ENCODE peak calls at places on chromosomes 7 and 10, in four cellular contexts. One of them, this sample, is unnamed.

GRCh38 chr7:107150375-107151073 is 18.3 kb upstream of the HBP1 start:
- DNase-seq in fibroblast of pulmonary artery: peak; percentile 88
- DNase-seq in cardiac muscle cell: peak; percentile 87
- DNase-seq in mammary epithelial cell: peak; percentile 44
- DNase-seq in this sample: peak; percentile 87

GRCh38 chr10:86486856-86487255 is 34.7 kb downstream of the WAPL start:
- DNase-seq in fibroblast of pulmonary artery: no peak
- DNase-seq in cardiac muscle cell: no peak
- DNase-seq in mammary epithelial cell: no peak
- DNase-seq in this sample: no peak

GRCh38 chr10:79063661-79064490 is 4.9 kb upstream of the ZMIZ1 start:
- DNase-seq in fibroblast of pulmonary artery: no peak
- DNase-seq in cardiac muscle cell: no peak
- DNase-seq in mammary epithelial cell: no peak
- DNase-seq in this sample: no peak

GRCh38 chr10:61939575-61940301 is 38.2 kb downstream of the ARID5B start:
- DNase-seq in fibroblast of pulmonary artery: peak; percentile 76
- DNase-seq in cardiac muscle cell: peak; percentile 73
- DNase-seq in mammary epithelial cell: peak; percentile 73
- DNase-seq in this sample: peak; percentile 86

GRCh38 chr10:103759100-103759781 is 96.1 kb downstream of the SH3PXD2A start:
- DNase-seq in fibroblast of pulmonary artery: peak; percentile 85
- DNase-seq in cardiac muscle cell: peak; percentile 65
- DNase-seq in mammary epithelial cell: peak; percentile 76
- DNase-seq in this sample: peak; percentile 79

GRCh38 chr7:139908792-139909191 is 79.7 kb downstream of the TBXAS1 start:
- DNase-seq in fibroblast of pulmonary artery: no peak
- DNase-seq in cardiac muscle cell: no peak
- DNase-seq in mammary epithelial cell: no peak
- DNase-seq in this sample: no peak

GRCh38 chr7:131908719-131909118 is 352.3 kb upstream of the PODXL start:
- DNase-seq in fibroblast of pulmonary artery: no peak
- DNase-seq in cardiac muscle cell: no peak
- DNase-seq in mammary epithelial cell: no peak
- DNase-seq in this sample: no peak

GRCh38 chr10:120963053-120963533 is 111.9 kb downstream of the WDR11 start:
- DNase-seq in fibroblast of pulmonary artery: no peak
- DNase-seq in cardiac muscle cell: no peak
- DNase-seq in mammary epithelial cell: no peak
- DNase-seq in this sample: no peak

GRCh38 chr10:70502406-70502805 is 23.8 kb downstream of the PALD1 start:
- DNase-seq in fibroblast of pulmonary artery: no peak
- DNase-seq in cardiac muscle cell: no peak
- DNase-seq in mammary epithelial cell: no peak
- DNase-seq in this sample: no peak

GRCh38 chr7:137953043-137953691 is 48.7 kb downstream of the CREB3L2 start:
- DNase-seq in fibroblast of pulmonary artery: no peak
- DNase-seq in cardiac muscle cell: peak; percentile 37
- DNase-seq in mammary epithelial cell: no peak
- DNase-seq in this sample: no peak

GRCh38 chr10:118698421-118698820 is 56.3 kb downstream of the CACUL1 start:
- DNase-seq in fibroblast of pulmonary artery: peak; percentile 72
- DNase-seq in cardiac muscle cell: peak; percentile 82
- DNase-seq in mammary epithelial cell: peak; percentile 60
- DNase-seq in this sample: peak; percentile 41

GRCh38 chr10:114638874-114639625 is 19.0 kb downstream of the ABLIM1 start:
- DNase-seq in fibroblast of pulmonary artery: peak; percentile 65
- DNase-seq in cardiac muscle cell: peak; percentile 78
- DNase-seq in mammary epithelial cell: peak; percentile 89
- DNase-seq in this sample: peak; percentile 72

GRCh38 chr10:78807504-78808202 is 261.1 kb upstream of the ZMIZ1 start:
- DNase-seq in fibroblast of pulmonary artery: no peak
- DNase-seq in cardiac muscle cell: no peak
- DNase-seq in mammary epithelial cell: no peak
- DNase-seq in this sample: no peak

GRCh38 chr10:74165530-74165901 is 14.5 kb downstream of the ADK start:
- DNase-seq in fibroblast of pulmonary artery: no peak
- DNase-seq in cardiac muscle cell: no peak
- DNase-seq in mammary epithelial cell: no peak
- DNase-seq in this sample: no peak

GRCh38 chr10:48493083-48493871 is 111.6 kb downstream of the ARHGAP22 start:
- DNase-seq in fibroblast of pulmonary artery: no peak
- DNase-seq in cardiac muscle cell: no peak
- DNase-seq in mammary epithelial cell: peak; percentile 37
- DNase-seq in this sample: no peak

GRCh38 chr10:6151087-6151977 is 51.4 kb upstream of the PFKFB3 start:
- DNase-seq in fibroblast of pulmonary artery: peak; percentile 76
- DNase-seq in cardiac muscle cell: peak; percentile 67
- DNase-seq in mammary epithelial cell: no peak
- DNase-seq in this sample: peak; percentile 71

GRCh38 chr10:117201826-117202225 is 4.5 kb downstream of the KCNK18 start:
- DNase-seq in fibroblast of pulmonary artery: no peak
- DNase-seq in cardiac muscle cell: no peak
- DNase-seq in mammary epithelial cell: no peak
- DNase-seq in this sample: no peak

GRCh38 chr7:23467731-23468720 is 2.3 kb downstream of the IGF2BP3 start:
- DNase-seq in fibroblast of pulmonary artery: peak; percentile 70
- DNase-seq in cardiac muscle cell: peak; percentile 69
- DNase-seq in mammary epithelial cell: peak; percentile 17
- DNase-seq in this sample: peak; percentile 75

GRCh38 chr10:7053195-7053594 is 357.6 kb downstream of the SFMBT2 start:
- DNase-seq in fibroblast of pulmonary artery: no peak
- DNase-seq in cardiac muscle cell: no peak
- DNase-seq in mammary epithelial cell: no peak
- DNase-seq in this sample: no peak

GRCh38 chr10:100826983-100827818 is 81.8 kb downstream of the PAX2 start:
- DNase-seq in fibroblast of pulmonary artery: no peak
- DNase-seq in cardiac muscle cell: no peak
- DNase-seq in mammary epithelial cell: peak; percentile 19
- DNase-seq in this sample: no peak

GRCh38 chr7:73964786-73965185 is 63.2 kb upstream of the ELN start:
- DNase-seq in fibroblast of pulmonary artery: no peak
- DNase-seq in cardiac muscle cell: no peak
- DNase-seq in mammary epithelial cell: no peak
- DNase-seq in this sample: no peak

GRCh38 chr7:30656006-30656575 is 26.2 kb downstream of the CRHR2 start:
- DNase-seq in fibroblast of pulmonary artery: no peak
- DNase-seq in cardiac muscle cell: no peak
- DNase-seq in mammary epithelial cell: no peak
- DNase-seq in this sample: no peak

GRCh38 chr7:1851731-1852531 is 181.9 kb downstream of the ELFN1 start:
- DNase-seq in fibroblast of pulmonary artery: no peak
- DNase-seq in cardiac muscle cell: no peak
- DNase-seq in mammary epithelial cell: no peak
- DNase-seq in this sample: no peak

GRCh38 chr7:2774935-2775334 is 69.2 kb downstream of the GNA12 start:
- DNase-seq in fibroblast of pulmonary artery: no peak
- DNase-seq in cardiac muscle cell: no peak
- DNase-seq in mammary epithelial cell: no peak
- DNase-seq in this sample: no peak

GRCh38 chr7:75688200-75689136 is 50.3 kb downstream of the HIP1 start:
- DNase-seq in fibroblast of pulmonary artery: no peak
- DNase-seq in cardiac muscle cell: no peak
- DNase-seq in mammary epithelial cell: no peak
- DNase-seq in this sample: no peak

GRCh38 chr7:5827755-5828154 is 46.3 kb upstream of the RNF216 start:
- DNase-seq in fibroblast of pulmonary artery: peak; percentile 8
- DNase-seq in cardiac muscle cell: peak; percentile 7
- DNase-seq in mammary epithelial cell: no peak
- DNase-seq in this sample: peak; percentile 6

GRCh38 chr7:136117539-136117938 is 140.4 kb upstream of the MTPN start:
- DNase-seq in fibroblast of pulmonary artery: no peak
- DNase-seq in cardiac muscle cell: no peak
- DNase-seq in mammary epithelial cell: no peak
- DNase-seq in this sample: no peak

GRCh38 chr7:982511-983181 is at the start of gene CYP2W1:
- DNase-seq in fibroblast of pulmonary artery: no peak
- DNase-seq in cardiac muscle cell: no peak
- DNase-seq in mammary epithelial cell: no peak
- DNase-seq in this sample: no peak

GRCh38 chr7:100895701-100895955 is at the start of gene ACHE:
- DNase-seq in fibroblast of pulmonary artery: no peak
- DNase-seq in cardiac muscle cell: no peak
- DNase-seq in mammary epithelial cell: no peak
- DNase-seq in this sample: no peak

GRCh38 chr10:48582970-48583369 is 21.9 kb downstream of the ARHGAP22 start:
- DNase-seq in fibroblast of pulmonary artery: no peak
- DNase-seq in cardiac muscle cell: no peak
- DNase-seq in mammary epithelial cell: no peak
- DNase-seq in this sample: no peak

GRCh38 chr10:47406870-47407648 is 23.0 kb upstream of the ZNF488 start:
- DNase-seq in fibroblast of pulmonary artery: peak; percentile 62
- DNase-seq in cardiac muscle cell: peak; percentile 46
- DNase-seq in mammary epithelial cell: peak; percentile 97
- DNase-seq in this sample: peak; percentile 76

GRCh38 chr10:3895045-3895609 is 110.1 kb upstream of the KLF6 start:
- DNase-seq in fibroblast of pulmonary artery: peak; percentile 74
- DNase-seq in cardiac muscle cell: peak; percentile 26
- DNase-seq in mammary epithelial cell: peak; percentile 80
- DNase-seq in this sample: peak; percentile 77

DNA sequence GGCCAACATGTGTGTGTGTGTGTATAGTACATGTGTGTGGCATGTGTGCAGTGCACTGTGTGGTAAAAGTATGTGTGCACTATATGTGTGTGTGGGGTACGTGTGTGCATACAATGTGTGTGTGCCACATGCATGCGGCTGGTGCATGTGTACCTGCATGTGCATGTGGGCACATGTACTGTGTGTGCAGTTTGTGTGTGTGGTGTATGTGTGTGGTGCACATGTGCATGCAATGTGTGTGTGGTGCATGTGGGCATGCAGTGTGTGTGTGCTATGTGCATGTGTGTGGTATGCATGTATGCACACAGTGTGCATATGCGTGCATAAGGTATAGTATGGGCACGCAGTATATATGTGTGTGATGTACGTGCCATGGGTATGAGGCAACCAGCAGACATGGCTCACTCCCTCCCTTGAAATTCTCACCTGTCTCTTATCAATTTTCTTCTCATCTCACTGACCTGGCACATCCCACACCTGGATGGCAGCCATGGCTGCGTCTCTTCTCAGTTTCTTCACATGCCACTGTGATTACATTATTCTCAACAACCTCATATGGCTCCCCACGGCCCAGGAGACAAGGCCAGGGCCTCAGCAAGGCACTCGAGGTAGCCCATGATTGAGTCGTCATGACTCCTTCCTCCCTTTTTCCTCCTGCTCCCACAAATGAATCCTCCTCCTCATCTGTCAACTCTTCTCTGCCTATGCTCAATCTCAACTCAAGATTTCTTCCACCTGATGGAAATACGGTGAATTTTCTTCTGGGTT is 57.0 kb downstream of the NUDCD3 start:
- DNase-seq in fibroblast of pulmonary artery: no peak
- DNase-seq in cardiac muscle cell: no peak
- DNase-seq in mammary epithelial cell: no peak
- DNase-seq in this sample: no peak
- H3K4me3 ChIP-seq in fibroblast of pulmonary artery: no peak overlapping the region
- H3K4me3 ChIP-seq in cardiac muscle cell: no peak overlapping the region
- H3K4me3 ChIP-seq in mammary epithelial cell: no peak overlapping the region
- H3K4me3 ChIP-seq in this sample: no peak overlapping the region

GRCh38 chr7:66413379-66414114 is 208.4 kb downstream of the TPST1 start:
- DNase-seq in fibroblast of pulmonary artery: peak; percentile 83
- DNase-seq in cardiac muscle cell: peak; percentile 91
- DNase-seq in mammary epithelial cell: peak; percentile 73
- DNase-seq in this sample: peak; percentile 48
- TF ChIP-seq CTCF in fibroblast of pulmonary artery: peak; percentile 46
- TF ChIP-seq CTCF in cardiac muscle cell: peak; percentile 56
- TF ChIP-seq CTCF in mammary epithelial cell: peak; percentile 63
- TF ChIP-seq CTCF in this sample: peak; percentile 3

DNA sequence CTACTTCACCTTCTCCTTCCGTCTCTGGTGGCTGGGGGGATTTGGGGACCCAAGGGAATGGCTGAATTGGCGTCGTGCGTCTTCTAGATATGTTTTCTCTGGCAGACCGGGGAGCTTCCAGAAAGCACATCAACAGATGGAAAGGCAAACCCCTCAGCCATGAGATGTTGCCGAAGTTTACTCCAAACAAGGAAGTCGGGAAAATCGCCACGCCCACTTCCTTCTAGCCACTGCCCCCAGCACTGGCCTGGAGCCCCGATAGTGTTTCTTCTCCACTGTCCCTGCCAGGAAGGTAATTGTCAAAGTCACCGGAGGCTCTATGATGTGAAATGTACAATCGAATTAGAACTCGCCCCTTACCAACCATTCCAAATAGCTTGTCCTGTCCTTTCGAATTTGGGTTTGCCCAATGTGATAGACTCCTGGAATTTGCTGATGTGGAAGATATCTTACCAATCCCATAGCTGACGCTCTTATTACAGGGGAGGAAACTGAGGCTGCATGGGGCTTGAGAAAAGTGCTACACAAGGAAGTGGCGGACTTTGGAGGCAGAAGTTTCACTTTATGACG is 191.0 kb downstream of the LSM5 start:
- DNase-seq in fibroblast of pulmonary artery: no peak
- DNase-seq in cardiac muscle cell: peak; percentile 11
- DNase-seq in mammary epithelial cell: no peak
- DNase-seq in this sample: no peak
- H3K4me3 ChIP-seq in fibroblast of pulmonary artery: peak overlapping the region; percentile 37
- H3K4me3 ChIP-seq in cardiac muscle cell: peak overlapping the region; percentile 33
- H3K4me3 ChIP-seq in mammary epithelial cell: peak overlapping the region; percentile 49
- H3K4me3 ChIP-seq in this sample: peak overlapping the region; percentile 9

GRCh38 chr10:794382-794956 is 105.0 kb upstream of the DIP2C start:
- DNase-seq in fibroblast of pulmonary artery: no peak
- DNase-seq in cardiac muscle cell: peak; percentile 53
- DNase-seq in mammary epithelial cell: no peak
- DNase-seq in this sample: no peak
- TF ChIP-seq CTCF in fibroblast of pulmonary artery: peak; percentile 28
- TF ChIP-seq CTCF in cardiac muscle cell: peak; percentile 46
- TF ChIP-seq CTCF in mammary epithelial cell: peak; percentile 10
- TF ChIP-seq CTCF in this sample: peak; percentile 32